ENCODE peak calls at places on chromosomes 16 and 17, in ten cellular contexts. One of them, this sample, is unnamed.

GRCh38 chr16:73196670-73197069 is 148.7 kb upstream of the ZFHX3 start:
- DNase-seq in colonic mucosa: peak
- DNase-seq in AG09309: no peak
- DNase-seq in activated naive CD4-positive, alpha-beta T cell: no peak
- DNase-seq in heart right ventricle: peak
- DNase-seq in C1 segment of cervical spinal cord: peak
- DNase-seq in GM23248: peak
- DNase-seq in globus pallidus: peak
- DNase-seq in stimulated activated CD4-positive, alpha-beta T cell treated with anti-CD3 and anti-CD28 coated beads, Interleukin-4, amount 100 ng/mL, for 4 hours: no peak
- DNase-seq in cardiac fibroblast: peak
- DNase-seq in this sample: no peak

GRCh38 chr17:17055286-17056166 is 13.3 kb downstream of the MPRIP start:
- DNase-seq in heart right ventricle: no peak
- DNase-seq in C1 segment of cervical spinal cord: no peak
- DNase-seq in activated naive CD4-positive, alpha-beta T cell: no peak
- DNase-seq in AG09309: no peak
- DNase-seq in cardiac fibroblast: peak
- DNase-seq in GM23248: peak
- DNase-seq in stimulated activated CD4-positive, alpha-beta T cell treated with anti-CD3 and anti-CD28 coated beads, Interleukin-4, amount 100 ng/mL, for 4 hours: no peak
- DNase-seq in colonic mucosa: no peak
- DNase-seq in globus pallidus: no peak
- DNase-seq in this sample: no peak

GRCh38 chr16:26729917-26730541 is 336.7 kb upstream of the C16orf82 start:
- DNase-seq in stimulated activated CD4-positive, alpha-beta T cell treated with anti-CD3 and anti-CD28 coated beads, Interleukin-4, amount 100 ng/mL, for 4 hours: no peak
- DNase-seq in AG09309: no peak
- DNase-seq in colonic mucosa: no peak
- DNase-seq in activated naive CD4-positive, alpha-beta T cell: no peak
- DNase-seq in C1 segment of cervical spinal cord: no peak
- DNase-seq in heart right ventricle: no peak
- DNase-seq in globus pallidus: no peak
- DNase-seq in GM23248: peak
- DNase-seq in cardiac fibroblast: no peak
- DNase-seq in this sample: no peak

GRCh38 chr17:74361613-74362391 is at the start of gene BTBD17:
- DNase-seq in C1 segment of cervical spinal cord: peak
- DNase-seq in stimulated activated CD4-positive, alpha-beta T cell treated with anti-CD3 and anti-CD28 coated beads, Interleukin-4, amount 100 ng/mL, for 4 hours: peak
- DNase-seq in heart right ventricle: peak
- DNase-seq in activated naive CD4-positive, alpha-beta T cell: no peak
- DNase-seq in globus pallidus: peak
- DNase-seq in AG09309: no peak
- DNase-seq in colonic mucosa: peak
- DNase-seq in GM23248: peak
- DNase-seq in cardiac fibroblast: peak
- DNase-seq in this sample: peak

GRCh38 chr16:12896562-12896961 is 4.8 kb upstream of the SHISA9 start:
- DNase-seq in globus pallidus: no peak
- DNase-seq in heart right ventricle: no peak
- DNase-seq in stimulated activated CD4-positive, alpha-beta T cell treated with anti-CD3 and anti-CD28 coated beads, Interleukin-4, amount 100 ng/mL, for 4 hours: no peak
- DNase-seq in AG09309: no peak
- DNase-seq in activated naive CD4-positive, alpha-beta T cell: no peak
- DNase-seq in colonic mucosa: no peak
- DNase-seq in C1 segment of cervical spinal cord: no peak
- DNase-seq in GM23248: peak
- DNase-seq in cardiac fibroblast: peak
- DNase-seq in this sample: no peak

GRCh38 chr16:77002644-77003043 is 188.3 kb upstream of the MON1B start:
- DNase-seq in globus pallidus: no peak
- DNase-seq in GM23248: no peak
- DNase-seq in activated naive CD4-positive, alpha-beta T cell: no peak
- DNase-seq in cardiac fibroblast: no peak
- DNase-seq in AG09309: no peak
- DNase-seq in heart right ventricle: no peak
- DNase-seq in colonic mucosa: no peak
- DNase-seq in C1 segment of cervical spinal cord: no peak
- DNase-seq in stimulated activated CD4-positive, alpha-beta T cell treated with anti-CD3 and anti-CD28 coated beads, Interleukin-4, amount 100 ng/mL, for 4 hours: no peak
- DNase-seq in this sample: no peak

GRCh38 chr16:72847187-72848044 is 200.5 kb downstream of the ZFHX3 start:
- DNase-seq in C1 segment of cervical spinal cord: no peak
- DNase-seq in heart right ventricle: no peak
- DNase-seq in AG09309: no peak
- DNase-seq in colonic mucosa: no peak
- DNase-seq in GM23248: peak
- DNase-seq in cardiac fibroblast: peak
- DNase-seq in stimulated activated CD4-positive, alpha-beta T cell treated with anti-CD3 and anti-CD28 coated beads, Interleukin-4, amount 100 ng/mL, for 4 hours: no peak
- DNase-seq in activated naive CD4-positive, alpha-beta T cell: no peak
- DNase-seq in globus pallidus: no peak
- DNase-seq in this sample: no peak

GRCh38 chr16:80231888-80232287 is 308.9 kb upstream of the DYNLRB2 start:
- DNase-seq in stimulated activated CD4-positive, alpha-beta T cell treated with anti-CD3 and anti-CD28 coated beads, Interleukin-4, amount 100 ng/mL, for 4 hours: no peak
- DNase-seq in GM23248: peak
- DNase-seq in heart right ventricle: no peak
- DNase-seq in AG09309: peak
- DNase-seq in globus pallidus: no peak
- DNase-seq in activated naive CD4-positive, alpha-beta T cell: no peak
- DNase-seq in colonic mucosa: no peak
- DNase-seq in cardiac fibroblast: peak
- DNase-seq in C1 segment of cervical spinal cord: no peak
- DNase-seq in this sample: no peak

GRCh38 chr17:50785942-50786570 is 18.7 kb upstream of the ANKRD40CL start:
- DNase-seq in GM23248: peak
- DNase-seq in globus pallidus: peak
- DNase-seq in activated naive CD4-positive, alpha-beta T cell: no peak
- DNase-seq in colonic mucosa: no peak
- DNase-seq in heart right ventricle: no peak
- DNase-seq in stimulated activated CD4-positive, alpha-beta T cell treated with anti-CD3 and anti-CD28 coated beads, Interleukin-4, amount 100 ng/mL, for 4 hours: no peak
- DNase-seq in AG09309: peak
- DNase-seq in cardiac fibroblast: peak
- DNase-seq in C1 segment of cervical spinal cord: peak
- DNase-seq in this sample: no peak

GRCh38 chr16:81553814-81554675 is 109.4 kb downstream of the CMIP start:
- DNase-seq in stimulated activated CD4-positive, alpha-beta T cell treated with anti-CD3 and anti-CD28 coated beads, Interleukin-4, amount 100 ng/mL, for 4 hours: no peak
- DNase-seq in globus pallidus: no peak
- DNase-seq in colonic mucosa: no peak
- DNase-seq in activated naive CD4-positive, alpha-beta T cell: no peak
- DNase-seq in GM23248: no peak
- DNase-seq in cardiac fibroblast: no peak
- DNase-seq in AG09309: no peak
- DNase-seq in C1 segment of cervical spinal cord: no peak
- DNase-seq in heart right ventricle: no peak
- DNase-seq in this sample: no peak

GRCh38 chr16:87789437-87790277 is 23.9 kb upstream of the KLHDC4 start:
- DNase-seq in GM23248: peak
- DNase-seq in stimulated activated CD4-positive, alpha-beta T cell treated with anti-CD3 and anti-CD28 coated beads, Interleukin-4, amount 100 ng/mL, for 4 hours: no peak
- DNase-seq in cardiac fibroblast: peak
- DNase-seq in AG09309: peak
- DNase-seq in colonic mucosa: no peak
- DNase-seq in heart right ventricle: no peak
- DNase-seq in activated naive CD4-positive, alpha-beta T cell: no peak
- DNase-seq in C1 segment of cervical spinal cord: no peak
- DNase-seq in globus pallidus: no peak
- DNase-seq in this sample: no peak

GRCh38 chr17:32929588-32929987 is 1.6 kb downstream of the TMEM98 start:
- DNase-seq in GM23248: peak
- DNase-seq in activated naive CD4-positive, alpha-beta T cell: no peak
- DNase-seq in stimulated activated CD4-positive, alpha-beta T cell treated with anti-CD3 and anti-CD28 coated beads, Interleukin-4, amount 100 ng/mL, for 4 hours: no peak
- DNase-seq in AG09309: no peak
- DNase-seq in heart right ventricle: no peak
- DNase-seq in colonic mucosa: no peak
- DNase-seq in C1 segment of cervical spinal cord: no peak
- DNase-seq in globus pallidus: no peak
- DNase-seq in cardiac fibroblast: no peak
- DNase-seq in this sample: no peak

GRCh38 chr17:60535382-60536279 is 9.6 kb upstream of the APPBP2 start:
- DNase-seq in heart right ventricle: no peak
- DNase-seq in stimulated activated CD4-positive, alpha-beta T cell treated with anti-CD3 and anti-CD28 coated beads, Interleukin-4, amount 100 ng/mL, for 4 hours: no peak
- DNase-seq in activated naive CD4-positive, alpha-beta T cell: no peak
- DNase-seq in C1 segment of cervical spinal cord: no peak
- DNase-seq in cardiac fibroblast: peak
- DNase-seq in AG09309: no peak
- DNase-seq in GM23248: peak
- DNase-seq in globus pallidus: no peak
- DNase-seq in colonic mucosa: no peak
- DNase-seq in this sample: no peak

GRCh38 chr16:66474750-66475199 is 47.7 kb downstream of the BEAN1 start:
- DNase-seq in GM23248: no peak
- DNase-seq in activated naive CD4-positive, alpha-beta T cell: no peak
- DNase-seq in stimulated activated CD4-positive, alpha-beta T cell treated with anti-CD3 and anti-CD28 coated beads, Interleukin-4, amount 100 ng/mL, for 4 hours: peak
- DNase-seq in colonic mucosa: no peak
- DNase-seq in globus pallidus: no peak
- DNase-seq in C1 segment of cervical spinal cord: no peak
- DNase-seq in AG09309: no peak
- DNase-seq in heart right ventricle: no peak
- DNase-seq in cardiac fibroblast: no peak
- DNase-seq in this sample: peak

GRCh38 chr16:58264961-58265479 is 29.8 kb downstream of the PRSS54 start:
- DNase-seq in AG09309: peak
- DNase-seq in stimulated activated CD4-positive, alpha-beta T cell treated with anti-CD3 and anti-CD28 coated beads, Interleukin-4, amount 100 ng/mL, for 4 hours: no peak
- DNase-seq in globus pallidus: no peak
- DNase-seq in GM23248: peak
- DNase-seq in C1 segment of cervical spinal cord: no peak
- DNase-seq in activated naive CD4-positive, alpha-beta T cell: no peak
- DNase-seq in cardiac fibroblast: peak
- DNase-seq in colonic mucosa: peak
- DNase-seq in heart right ventricle: no peak
- DNase-seq in this sample: no peak

GRCh38 chr17:32120086-32120485 is 22.2 kb upstream of the RHOT1 start:
- DNase-seq in heart right ventricle: no peak
- DNase-seq in stimulated activated CD4-positive, alpha-beta T cell treated with anti-CD3 and anti-CD28 coated beads, Interleukin-4, amount 100 ng/mL, for 4 hours: no peak
- DNase-seq in activated naive CD4-positive, alpha-beta T cell: no peak
- DNase-seq in GM23248: no peak
- DNase-seq in globus pallidus: no peak
- DNase-seq in AG09309: no peak
- DNase-seq in colonic mucosa: no peak
- DNase-seq in C1 segment of cervical spinal cord: no peak
- DNase-seq in cardiac fibroblast: no peak
- DNase-seq in this sample: no peak

GRCh38 chr16:48123104-48123788 is 32.5 kb downstream of the ABCC12 start:
- DNase-seq in AG09309: peak
- DNase-seq in stimulated activated CD4-positive, alpha-beta T cell treated with anti-CD3 and anti-CD28 coated beads, Interleukin-4, amount 100 ng/mL, for 4 hours: peak
- DNase-seq in globus pallidus: no peak
- DNase-seq in activated naive CD4-positive, alpha-beta T cell: no peak
- DNase-seq in cardiac fibroblast: peak
- DNase-seq in heart right ventricle: no peak
- DNase-seq in C1 segment of cervical spinal cord: no peak
- DNase-seq in colonic mucosa: no peak
- DNase-seq in GM23248: peak
- DNase-seq in this sample: peak

GRCh38 chr17:7888184-7888920 is at the start of gene CHD3:
- DNase-seq in activated naive CD4-positive, alpha-beta T cell: no peak
- DNase-seq in GM23248: peak
- DNase-seq in C1 segment of cervical spinal cord: no peak
- DNase-seq in cardiac fibroblast: peak
- DNase-seq in globus pallidus: no peak
- DNase-seq in stimulated activated CD4-positive, alpha-beta T cell treated with anti-CD3 and anti-CD28 coated beads, Interleukin-4, amount 100 ng/mL, for 4 hours: peak
- DNase-seq in colonic mucosa: peak
- DNase-seq in heart right ventricle: no peak
- DNase-seq in AG09309: no peak
- DNase-seq in this sample: peak

GRCh38 chr16:46607529-46607928 is 13.7 kb downstream of the SHCBP1 start:
- DNase-seq in GM23248: peak
- DNase-seq in globus pallidus: peak
- DNase-seq in colonic mucosa: no peak
- DNase-seq in heart right ventricle: no peak
- DNase-seq in stimulated activated CD4-positive, alpha-beta T cell treated with anti-CD3 and anti-CD28 coated beads, Interleukin-4, amount 100 ng/mL, for 4 hours: no peak
- DNase-seq in AG09309: peak
- DNase-seq in C1 segment of cervical spinal cord: no peak
- DNase-seq in cardiac fibroblast: peak
- DNase-seq in activated naive CD4-positive, alpha-beta T cell: no peak
- DNase-seq in this sample: no peak

GRCh38 chr17:5422505-5422904 is 2.5 kb downstream of the RPAIN start:
- DNase-seq in cardiac fibroblast: peak
- DNase-seq in heart right ventricle: no peak
- DNase-seq in activated naive CD4-positive, alpha-beta T cell: no peak
- DNase-seq in AG09309: peak
- DNase-seq in globus pallidus: no peak
- DNase-seq in colonic mucosa: no peak
- DNase-seq in GM23248: peak
- DNase-seq in stimulated activated CD4-positive, alpha-beta T cell treated with anti-CD3 and anti-CD28 coated beads, Interleukin-4, amount 100 ng/mL, for 4 hours: no peak
- DNase-seq in C1 segment of cervical spinal cord: no peak
- DNase-seq in this sample: no peak

GRCh38 chr16:67202956-67203493 is 4.1 kb downstream of the ELMO3 start:
- DNase-seq in C1 segment of cervical spinal cord: no peak
- DNase-seq in GM23248: no peak
- DNase-seq in activated naive CD4-positive, alpha-beta T cell: no peak
- DNase-seq in cardiac fibroblast: no peak
- DNase-seq in globus pallidus: no peak
- DNase-seq in stimulated activated CD4-positive, alpha-beta T cell treated with anti-CD3 and anti-CD28 coated beads, Interleukin-4, amount 100 ng/mL, for 4 hours: no peak
- DNase-seq in colonic mucosa: no peak
- DNase-seq in AG09309: no peak
- DNase-seq in heart right ventricle: no peak
- DNase-seq in this sample: no peak

GRCh38 chr17:73365203-73365933 is 53.6 kb upstream of the CDC42EP4 start:
- DNase-seq in AG09309: no peak
- DNase-seq in cardiac fibroblast: no peak
- DNase-seq in GM23248: peak
- DNase-seq in stimulated activated CD4-positive, alpha-beta T cell treated with anti-CD3 and anti-CD28 coated beads, Interleukin-4, amount 100 ng/mL, for 4 hours: no peak
- DNase-seq in heart right ventricle: no peak
- DNase-seq in globus pallidus: no peak
- DNase-seq in activated naive CD4-positive, alpha-beta T cell: no peak
- DNase-seq in C1 segment of cervical spinal cord: no peak
- DNase-seq in colonic mucosa: no peak
- DNase-seq in this sample: no peak

GRCh38 chr16:58114827-58115825 is 14.1 kb downstream of the CFAP20 start:
- DNase-seq in GM23248: peak
- DNase-seq in cardiac fibroblast: peak
- DNase-seq in C1 segment of cervical spinal cord: no peak
- DNase-seq in colonic mucosa: no peak
- DNase-seq in AG09309: no peak
- DNase-seq in activated naive CD4-positive, alpha-beta T cell: no peak
- DNase-seq in globus pallidus: no peak
- DNase-seq in stimulated activated CD4-positive, alpha-beta T cell treated with anti-CD3 and anti-CD28 coated beads, Interleukin-4, amount 100 ng/mL, for 4 hours: no peak
- DNase-seq in heart right ventricle: no peak
- DNase-seq in this sample: no peak

GRCh38 chr17:68356520-68356919 is 65.2 kb downstream of the ARSG start:
- DNase-seq in AG09309: no peak
- DNase-seq in cardiac fibroblast: no peak
- DNase-seq in C1 segment of cervical spinal cord: no peak
- DNase-seq in stimulated activated CD4-positive, alpha-beta T cell treated with anti-CD3 and anti-CD28 coated beads, Interleukin-4, amount 100 ng/mL, for 4 hours: peak
- DNase-seq in heart right ventricle: no peak
- DNase-seq in activated naive CD4-positive, alpha-beta T cell: no peak
- DNase-seq in GM23248: no peak
- DNase-seq in globus pallidus: no peak
- DNase-seq in colonic mucosa: peak
- DNase-seq in this sample: peak

GRCh38 chr17:34242553-34242952 is 12.5 kb upstream of the CCL2 start:
- DNase-seq in globus pallidus: no peak
- DNase-seq in cardiac fibroblast: no peak
- DNase-seq in colonic mucosa: no peak
- DNase-seq in activated naive CD4-positive, alpha-beta T cell: no peak
- DNase-seq in C1 segment of cervical spinal cord: no peak
- DNase-seq in AG09309: no peak
- DNase-seq in GM23248: no peak
- DNase-seq in heart right ventricle: no peak
- DNase-seq in stimulated activated CD4-positive, alpha-beta T cell treated with anti-CD3 and anti-CD28 coated beads, Interleukin-4, amount 100 ng/mL, for 4 hours: no peak
- DNase-seq in this sample: no peak

GRCh38 chr17:19502517-19502916 is 31.1 kb upstream of the SLC47A1 start:
- DNase-seq in AG09309: no peak
- DNase-seq in stimulated activated CD4-positive, alpha-beta T cell treated with anti-CD3 and anti-CD28 coated beads, Interleukin-4, amount 100 ng/mL, for 4 hours: no peak
- DNase-seq in activated naive CD4-positive, alpha-beta T cell: no peak
- DNase-seq in globus pallidus: no peak
- DNase-seq in heart right ventricle: no peak
- DNase-seq in colonic mucosa: no peak
- DNase-seq in cardiac fibroblast: no peak
- DNase-seq in C1 segment of cervical spinal cord: no peak
- DNase-seq in GM23248: no peak
- DNase-seq in this sample: peak

GRCh38 chr16:15765880-15766279 is 90.9 kb downstream of the MYH11 start:
- DNase-seq in stimulated activated CD4-positive, alpha-beta T cell treated with anti-CD3 and anti-CD28 coated beads, Interleukin-4, amount 100 ng/mL, for 4 hours: no peak
- DNase-seq in GM23248: peak
- DNase-seq in heart right ventricle: no peak
- DNase-seq in cardiac fibroblast: peak
- DNase-seq in colonic mucosa: peak
- DNase-seq in globus pallidus: peak
- DNase-seq in AG09309: no peak
- DNase-seq in C1 segment of cervical spinal cord: no peak
- DNase-seq in activated naive CD4-positive, alpha-beta T cell: no peak
- DNase-seq in this sample: no peak

GRCh38 chr17:39676198-39676819 is 8.1 kb downstream of the PNMT start:
- DNase-seq in heart right ventricle: peak
- DNase-seq in globus pallidus: no peak
- DNase-seq in cardiac fibroblast: no peak
- DNase-seq in AG09309: no peak
- DNase-seq in C1 segment of cervical spinal cord: no peak
- DNase-seq in GM23248: peak
- DNase-seq in stimulated activated CD4-positive, alpha-beta T cell treated with anti-CD3 and anti-CD28 coated beads, Interleukin-4, amount 100 ng/mL, for 4 hours: no peak
- DNase-seq in colonic mucosa: peak
- DNase-seq in activated naive CD4-positive, alpha-beta T cell: no peak
- DNase-seq in this sample: peak

This sample was measured in activated T-helper 9 cell treated with anti-CD3 and anti-CD28 coated beads, Interleukin-2, amount 50 U/mL, for 16 hours.